ENCODE peak calls at places on chromosomes 16 and 17, in five cellular contexts. Z is breast epithelium, C is GM13977, G is upper lobe of right lung, E is left lung. L is an unnamed sample.
A peak's percentile ranks its signal among the peaks of the same experiment; 100 is the strongest.

GRCh38 chr16:23452221-23452571 is 793 bp downstream of the COG7 start:
- DNase-seq in Z (no peak), C (no peak), G (no peak), E (no peak), L (no peak)

GRCh38 chr17:73998246-73999220 is 204.9 kb upstream of the RPL38 start:
- DNase-seq in Z (peak; percentile 57), C (peak; percentile 82), G (peak; percentile 79), E (peak; percentile 39), L (peak; percentile 76)

GRCh38 chr17:67092291-67092690 is 47.9 kb downstream of the CACNG1 start:
- DNase-seq in Z (no peak), C (no peak), G (no peak), E (no peak), L (no peak)

GRCh38 chr17:13594310-13594709 is 7.4 kb downstream of the HS3ST3A1 start:
- DNase-seq in Z (no peak), C (no peak), G (no peak), E (no peak), L (no peak)

GRCh38 chr17:81400154-81400938 is 5.1 kb downstream of the BAHCC1 start:
- DNase-seq in Z (no peak), C (no peak), G (peak; percentile 78), E (no peak), L (no peak)

GRCh38 chr17:63498621-63499195 is 21.8 kb downstream of the ACE start:
- DNase-seq in Z (no peak), C (no peak), G (no peak), E (no peak), L (no peak)

GRCh38 chr17:39281806-39282205 is 56.1 kb upstream of the STAC2 start:
- DNase-seq in Z (no peak), C (no peak), G (no peak), E (no peak), L (no peak)

GRCh38 chr16:56948234-56948633 is 13.5 kb upstream of the CETP start:
- DNase-seq in Z (no peak), C (no peak), G (no peak), E (no peak), L (no peak)

GRCh38 chr16:13110124-13110796 is 208.9 kb downstream of the SHISA9 start:
- DNase-seq in Z (no peak), C (no peak), G (no peak), E (no peak), L (no peak)

GRCh38 chr16:81816793-81817210 is 37.7 kb downstream of the PLCG2 start:
- DNase-seq in Z (no peak), C (no peak), G (no peak), E (no peak), L (no peak)

GRCh38 chr16:28258571-28258970 is 33.8 kb upstream of the SBK1 start:
- DNase-seq in Z (no peak), C (no peak), G (no peak), E (no peak), L (no peak)

GRCh38 chr16:10219742-10220141 is 37.5 kb upstream of the GRIN2A start:
- DNase-seq in Z (no peak), C (no peak), G (no peak), E (no peak), L (no peak)

GRCh38 chr16:2083409-2083808 is 35.6 kb downstream of the TSC2 start:
- DNase-seq in Z (no peak), C (no peak), G (no peak), E (no peak), L (no peak)

DNA sequence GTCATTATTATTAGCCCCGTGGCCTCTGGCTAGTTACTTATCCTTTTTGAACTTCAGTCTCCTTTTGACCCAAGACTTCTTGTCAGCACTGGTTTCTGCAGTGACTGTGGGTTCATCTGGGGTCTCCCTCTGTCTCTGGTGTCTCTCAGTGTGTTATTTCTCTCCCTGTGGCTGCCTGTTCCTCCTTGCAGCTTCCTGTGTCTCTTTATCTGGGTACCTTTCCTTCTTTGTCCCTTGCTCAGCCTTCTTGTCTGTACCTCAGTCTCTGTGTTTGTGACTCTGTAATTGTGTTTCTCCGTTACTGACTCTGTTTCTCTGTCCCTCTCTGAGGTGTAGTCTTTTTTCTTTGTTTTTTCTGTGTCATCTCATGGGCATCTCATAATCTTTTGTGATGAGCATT is 102.6 kb upstream of the CDH11 start:
- DNase-seq in Z (no peak), C (no peak), G (no peak), E (no peak), L (no peak)
- TF ChIP-seq CTCF in Z (no peak), C (no peak), G (no peak), E (no peak), L (no peak)

GRCh38 chr16:19213885-19214284 is 45.8 kb downstream of the SYT17 start:
- DNase-seq in Z (no peak), C (no peak), G (no peak), E (no peak), L (no peak)
- TF ChIP-seq CTCF in Z (no peak), C (no peak), G (no peak), E (no peak), L (peak; percentile 28)

DNA sequence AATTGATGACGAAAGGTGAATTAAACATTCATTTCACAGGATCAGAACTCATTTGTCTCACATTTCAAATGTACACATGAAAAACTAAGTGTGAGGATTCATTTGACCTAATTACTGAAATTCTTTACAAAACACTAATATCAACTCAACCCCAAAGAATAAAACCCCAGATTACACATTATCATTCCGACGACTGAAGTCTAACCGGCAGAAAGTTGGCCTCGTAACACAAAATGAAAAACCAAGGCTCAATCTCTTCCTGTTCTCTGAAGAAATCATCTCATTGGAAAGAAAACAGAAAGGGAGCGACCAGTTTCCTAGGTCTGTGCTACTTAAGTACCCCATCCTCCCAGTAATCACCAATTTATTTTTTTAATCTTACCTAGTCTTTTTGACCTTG is 1.8 kb downstream of the JPT1 start:
- DNase-seq in Z (no peak), C (no peak), G (no peak), E (no peak), L (no peak)
- TF ChIP-seq CTCF in Z (no peak), C (no peak), G (no peak), E (no peak), L (no peak)

GRCh38 chr17:35433075-35433894 is 985 bp upstream of the SLFN12 start:
- DNase-seq in Z (peak; percentile 70), C (peak; percentile 47), G (peak; percentile 70), E (peak; percentile 91), L (no peak)
- TF ChIP-seq CTCF in Z (no peak), C (no peak), G (peak; percentile 20), E (peak; percentile 17), L (no peak)

GRCh38 chr16:72939247-72939646 is 108.7 kb downstream of the ZFHX3 start:
- DNase-seq in Z (no peak), C (no peak), G (no peak), E (no peak), L (no peak)
- TF ChIP-seq CTCF in Z (no peak), C (no peak), G (no peak), E (no peak), L (no peak)

GRCh38 chr17:1170739-1171138 is 9.0 kb downstream of the ABR start:
- DNase-seq in Z (no peak), C (no peak), G (no peak), E (no peak), L (no peak)
- TF ChIP-seq CTCF in Z (no peak), C (peak; percentile 44), G (peak; percentile 23), E (no peak), L (peak; percentile 60)

DNA sequence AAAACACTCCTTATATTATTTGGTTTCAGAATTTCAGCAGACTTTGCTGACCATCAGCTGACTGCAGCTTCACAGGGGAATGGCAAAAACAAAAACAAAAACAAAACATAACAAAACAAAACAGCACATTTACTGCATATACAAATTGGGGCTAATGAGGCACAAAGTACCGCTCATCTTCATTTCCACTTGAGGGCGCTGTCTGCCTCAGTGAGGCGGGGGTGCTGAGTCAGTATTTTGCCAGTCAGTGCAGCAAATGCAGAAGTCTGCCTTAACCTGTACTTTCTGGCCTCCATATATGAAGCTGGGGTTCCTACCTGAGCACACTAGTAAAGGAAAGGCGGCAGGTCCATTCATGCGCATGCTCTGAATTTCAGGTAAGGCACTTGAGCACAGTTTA is 13.5 kb upstream of the DYNLRB2 start:
- DNase-seq in Z (no peak), C (peak; percentile 54), G (no peak), E (no peak), L (no peak)
- TF ChIP-seq CTCF in Z (no peak), C (peak; percentile 83), G (peak; percentile 35), E (peak; percentile 27), L (peak; percentile 53)

GRCh38 chr16:84085774-84086173 is 31.0 kb downstream of the MBTPS1 start:
- DNase-seq in Z (no peak), C (no peak), G (no peak), E (no peak), L (no peak)

GRCh38 chr16:84085271-84085667 is 31.5 kb downstream of the MBTPS1 start:
- DNase-seq in Z (no peak), C (no peak), G (no peak), E (no peak), L (no peak)

GRCh38 chr16:84086996-84087395 is 29.7 kb downstream of the MBTPS1 start:
- DNase-seq in Z (no peak), C (no peak), G (no peak), E (no peak), L (no peak)

GRCh38 chr16:84087461-84088151 is 29.1 kb downstream of the MBTPS1 start:
- DNase-seq in Z (no peak), C (no peak), G (no peak), E (no peak), L (no peak)

GRCh38 chr16:84086357-84086756 is 30.4 kb downstream of the MBTPS1 start:
- DNase-seq in Z (no peak), C (no peak), G (no peak), E (no peak), L (no peak)
- TF ChIP-seq CTCF in Z (no peak), C (no peak), G (no peak), E (no peak), L (no peak)

GRCh38 chr17:75706042-75706728 is 15.1 kb upstream of the ITGB4 start:
- DNase-seq in Z (no peak), C (no peak), G (no peak), E (no peak), L (no peak)
- TF ChIP-seq CTCF in Z (no peak), C (no peak), G (no peak), E (no peak), L (no peak)